ENCODE peak calls at places on chromosomes 7 and 10, in ten cellular contexts. A is ovary; Q is astrocyte; O is cardiac muscle cell; F is psoas muscle; U is CD4-positive, alpha-beta T cell; Z is caudate nucleus; X is neuronal stem cell; C is gastrocnemius medialis; N is CD8-positive, alpha-beta T cell. E is an unnamed sample.

GRCh38 chr7:138781004-138781403 is 16.8 kb upstream of the TMEM213 start:
- DNase-seq in A (no peak), Q (no peak), O (no peak), F (no peak), U (no peak), Z (no peak), X (no peak), C (no peak), N (no peak), E (no peak)

GRCh38 chr10:102712089-102712488 is 2.1 kb downstream of the ARL3 start:
- DNase-seq in A (no peak), Q (no peak), O (no peak), F (no peak), U (no peak), Z (no peak), X (no peak), C (no peak), N (no peak), E (no peak)

GRCh38 chr7:83849135-83849534 is 200.2 kb upstream of the SEMA3E start:
- DNase-seq in A (no peak), Q (peak; percentile 10), O (no peak), F (no peak), U (no peak), Z (no peak), X (no peak), C (no peak), N (no peak), E (no peak)

GRCh38 chr10:12587408-12587807 is 238.1 kb downstream of the CAMK1D start:
- DNase-seq in A (no peak), Q (no peak), O (no peak), F (no peak), U (no peak), Z (no peak), X (no peak), C (no peak), N (no peak), E (no peak)

GRCh38 chr10:99937630-99938029 is 72.1 kb downstream of the DNMBP start:
- DNase-seq in A (no peak), Q (no peak), O (no peak), F (no peak), U (no peak), Z (no peak), X (no peak), C (no peak), N (no peak), E (no peak)

GRCh38 chr10:97195654-97196212 is 10.0 kb upstream of the SLIT1 start:
- DNase-seq in A (no peak), Q (no peak), O (no peak), F (no peak), U (no peak), Z (no peak), X (no peak), C (no peak), N (no peak), E (no peak)

GRCh38 chr7:158955146-158955870 is 99.0 kb downstream of the DYNC2I1 start:
- DNase-seq in A (no peak), Q (no peak), O (no peak), F (no peak), U (no peak), Z (no peak), X (no peak), C (no peak), N (no peak), E (no peak)

GRCh38 chr7:158778476-158778875 is 50.8 kb downstream of the ESYT2 start:
- DNase-seq in A (no peak), Q (peak; percentile 46), O (no peak), F (no peak), U (no peak), Z (no peak), X (no peak), C (no peak), N (no peak), E (no peak)

GRCh38 chr10:79196470-79197461 is 128.0 kb downstream of the ZMIZ1 start:
- DNase-seq in A (peak; percentile 87), Q (no peak), O (peak; percentile 86), F (peak; percentile 77), U (peak; percentile 47), Z (no peak), X (peak; percentile 76), C (peak; percentile 34), N (peak; percentile 46), E (peak; percentile 84)

GRCh38 chr7:81159402-81159801 is 240.6 kb upstream of the SEMA3C start:
- DNase-seq in A (no peak), Q (peak; percentile 81), O (no peak), F (no peak), U (no peak), Z (no peak), X (no peak), C (no peak), N (no peak), E (no peak)

GRCh38 chr7:72493850-72494661 is 81.9 kb upstream of the CALN1 start:
- DNase-seq in A (no peak), Q (peak; percentile 7), O (peak; percentile 79), F (peak; percentile 24), U (peak; percentile 12), Z (peak; percentile 46), X (peak; percentile 72), C (no peak), N (no peak), E (peak; percentile 88)
- H3K27ac ChIP-seq in A (no peak overlapping the region), Q (no peak overlapping the region), O (no peak overlapping the region), F (no peak overlapping the region), U (no peak overlapping the region), Z (no peak overlapping the region), X (no peak overlapping the region), C (no peak overlapping the region), N (no peak overlapping the region), E (no peak overlapping the region)

DNA sequence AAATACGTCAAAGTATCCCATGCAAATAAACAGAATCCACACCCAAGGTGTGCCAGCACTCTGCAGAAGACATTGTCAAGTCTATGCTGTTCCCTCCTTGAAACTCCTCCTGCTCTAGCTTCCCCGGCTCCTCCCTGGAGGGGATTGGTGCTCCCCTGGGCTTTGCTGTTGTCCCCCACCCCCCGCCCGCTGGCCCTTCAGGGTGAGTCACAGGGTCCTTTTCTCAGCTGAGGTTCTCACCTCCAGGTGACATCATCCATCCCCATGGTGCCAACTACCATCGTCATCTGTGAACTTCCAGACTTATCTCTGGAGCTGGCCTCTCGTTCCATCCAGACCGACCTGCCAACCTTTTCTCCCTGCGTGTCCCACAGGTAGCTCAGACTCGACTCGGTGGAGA is 77.0 kb downstream of the ITIH5 start:
- DNase-seq in A (no peak), Q (no peak), O (no peak), F (no peak), U (no peak), Z (no peak), X (no peak), C (no peak), N (no peak), E (no peak)
- H3K27ac ChIP-seq in A (no peak overlapping the region), Q (no peak overlapping the region), O (no peak overlapping the region), F (no peak overlapping the region), U (no peak overlapping the region), Z (no peak overlapping the region), X (no peak overlapping the region), C (no peak overlapping the region), N (no peak overlapping the region), E (no peak overlapping the region)

GRCh38 chr10:32295027-32295426 is 51.9 kb downstream of the EPC1 start:
- DNase-seq in A (no peak), Q (no peak), O (peak; percentile 4), F (no peak), U (no peak), Z (no peak), X (no peak), C (no peak), N (no peak), E (no peak)
- H3K27ac ChIP-seq in A (no peak overlapping the region), Q (no peak overlapping the region), O (peak overlapping the region; percentile 4), F (no peak overlapping the region), U (peak overlapping the region; percentile 14), Z (no peak overlapping the region), X (no peak overlapping the region), C (no peak overlapping the region), N (no peak overlapping the region), E (no peak overlapping the region)

DNA sequence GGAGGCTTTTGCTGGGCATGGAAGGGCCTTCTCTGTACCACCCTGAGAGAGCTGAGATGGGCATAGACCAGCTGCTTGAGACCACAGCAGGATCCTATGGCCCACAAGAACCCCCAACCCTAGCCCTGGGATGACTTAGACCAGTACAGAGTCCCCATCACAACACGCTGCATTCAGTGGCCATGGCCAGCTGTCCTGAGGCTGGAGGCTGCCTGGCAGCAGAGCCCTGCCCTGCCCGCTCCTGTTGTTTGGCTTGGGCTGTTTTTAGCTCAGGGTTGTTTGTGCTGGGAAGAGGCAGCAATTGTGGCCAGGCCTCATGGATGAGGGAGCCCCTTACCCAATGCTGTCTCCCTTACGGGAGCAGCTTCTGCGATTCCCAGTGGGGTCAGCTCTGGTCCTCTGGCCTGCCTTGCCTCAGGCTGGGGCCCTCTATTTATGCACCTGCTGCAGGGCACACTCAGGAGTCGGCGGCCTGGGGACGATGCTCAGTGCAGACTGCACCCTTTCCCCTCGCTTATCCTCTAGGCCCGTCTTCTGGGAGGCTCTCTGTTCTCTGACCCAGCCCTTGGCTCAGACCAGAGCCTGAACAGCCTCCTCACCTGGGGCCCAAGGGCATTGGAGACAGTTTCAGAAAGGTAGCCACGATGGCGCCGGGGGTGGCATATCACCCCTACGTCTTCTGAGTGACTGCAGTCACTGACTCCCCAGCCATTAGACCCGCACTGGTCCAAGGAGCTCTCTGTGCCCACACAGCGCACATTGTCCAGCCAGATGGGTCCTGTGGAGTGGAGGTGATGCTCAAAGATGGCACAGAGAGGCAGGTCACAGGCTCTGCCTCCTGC is 6.3 kb downstream of the LOXL4 start:
- DNase-seq in A (no peak), Q (no peak), O (no peak), F (no peak), U (no peak), Z (no peak), X (no peak), C (no peak), N (no peak), E (peak; percentile 9)
- H3K27ac ChIP-seq in A (no peak overlapping the region), Q (no peak overlapping the region), O (no peak overlapping the region), F (no peak overlapping the region), U (no peak overlapping the region), Z (no peak overlapping the region), X (no peak overlapping the region), C (no peak overlapping the region), N (no peak overlapping the region), E (no peak overlapping the region)

GRCh38 chr10:58086144-58086762 is 181.4 kb downstream of the IPMK start:
- DNase-seq in A (no peak), Q (no peak), O (no peak), F (no peak), U (no peak), Z (no peak), X (no peak), C (no peak), N (no peak), E (no peak)
- H3K27ac ChIP-seq in A (no peak overlapping the region), Q (no peak overlapping the region), O (no peak overlapping the region), F (no peak overlapping the region), U (no peak overlapping the region), Z (no peak overlapping the region), X (no peak overlapping the region), C (no peak overlapping the region), N (no peak overlapping the region), E (no peak overlapping the region)

GRCh38 chr7:32093415-32094408 is 23.5 kb upstream of the PDE1C start:
- DNase-seq in A (peak; percentile 37), Q (peak; percentile 96), O (no peak), F (peak; percentile 28), U (no peak), Z (no peak), X (no peak), C (no peak), N (no peak), E (peak; percentile 35)
- H3K27ac ChIP-seq in A (no peak overlapping the region), Q (peak overlapping the region; percentile 32), O (no peak overlapping the region), F (no peak overlapping the region), U (no peak overlapping the region), Z (no peak overlapping the region), X (no peak overlapping the region), C (no peak overlapping the region), N (no peak overlapping the region), E (no peak overlapping the region)

E was measured in testis.